ENCODE peak calls at places on chromosomes 16 and 17, in six cellular contexts. M, I, E, Z, A and B are unnamed samples.

GRCh38 chr17:39667262-39668140 is 752 bp upstream of the PNMT start:
- DNase-seq in M (no peak), I (no peak), E (no peak), Z (no peak), A (no peak), B (no peak)

GRCh38 chr16:17343028-17343427 is 127.7 kb downstream of the XYLT1 start:
- DNase-seq in M (no peak), Z (no peak), A (no peak), E (peak; percentile 77), I (no peak), B (no peak)

GRCh38 chr17:80615311-80615710 is 70.7 kb downstream of the RPTOR start:
- DNase-seq in E (no peak), M (no peak), A (no peak), I (no peak), Z (no peak), B (no peak)

GRCh38 chr16:67104061-67104460 is 5.7 kb upstream of the PHAF1 start:
- DNase-seq in A (no peak), Z (peak; percentile 54), I (no peak), E (no peak), M (peak; percentile 54), B (no peak)

GRCh38 chr16:84537431-84538151 is 33.1 kb upstream of the MEAK7 start:
- DNase-seq in M (no peak), E (no peak), Z (no peak), I (no peak), A (no peak), B (no peak)

GRCh38 chr16:23494188-23494587 is 16.1 kb downstream of the GGA2 start:
- DNase-seq in I (no peak), A (no peak), E (peak; percentile 68), Z (no peak), M (no peak), B (no peak)

GRCh38 chr16:7369181-7369580 is 36.5 kb downstream of the RBFOX1 start:
- DNase-seq in M (no peak), E (no peak), A (no peak), I (no peak), Z (no peak), B (no peak)

GRCh38 chr16:2471016-2471652 is at the start of gene NTN3:
- DNase-seq in E (no peak), I (no peak), M (no peak), Z (peak; percentile 47), A (no peak), B (no peak)

GRCh38 chr17:38709864-38710602 is 5.0 kb downstream of the MLLT6 start:
- DNase-seq in E (no peak), Z (no peak), I (no peak), M (no peak), A (no peak), B (no peak)

GRCh38 chr17:61338000-61338864 is 61.4 kb upstream of the TBX2 start:
- DNase-seq in Z (peak; percentile 22), E (no peak), M (peak; percentile 60), A (no peak), I (no peak), B (no peak)

GRCh38 chr17:36612323-36612722 is 10.9 kb downstream of the MRM1 start:
- DNase-seq in A (no peak), Z (no peak), M (no peak), E (no peak), I (no peak), B (no peak)